ENCODE peak calls at places on chromosomes 6 and 20, in eight cellular contexts. G is Peyer's patch; L is AG04450; D is heart left ventricle; P is H9; C is CD4-positive, alpha-beta T cell; M is stomach; T is uterus. N is an unnamed sample.

GRCh38 chr6:53306819-53307347 is 41.9 kb downstream of the ELOVL5 start:
- DNase-seq in G (no peak), L (no peak), D (no peak), P (no peak), C (no peak), M (no peak), T (no peak), N (no peak)

GRCh38 chr6:166446567-166447065 is 63.9 kb upstream of the MPC1 start:
- DNase-seq in G (no peak), L (no peak), D (no peak), P (no peak), C (no peak), M (peak; percentile 20), T (no peak), N (no peak)

GRCh38 chr6:154448448-154449096 is 61.9 kb downstream of the CNKSR3 start:
- DNase-seq in G (no peak), L (peak; percentile 86), D (no peak), P (no peak), C (no peak), M (no peak), T (peak; percentile 42), N (no peak)

GRCh38 chr6:128216917-128217316 is 303.5 kb downstream of the PTPRK start:
- DNase-seq in G (no peak), L (no peak), D (no peak), P (no peak), C (no peak), M (no peak), T (no peak), N (no peak)

GRCh38 chr20:58420798-58421496 is 31.9 kb downstream of the VAPB start:
- DNase-seq in G (no peak), L (no peak), D (no peak), P (no peak), C (no peak), M (no peak), T (no peak), N (no peak)

GRCh38 chr6:155216312-155217028 is 47.3 kb upstream of the CLDN20 start:
- DNase-seq in G (no peak), L (no peak), D (no peak), P (peak; percentile 59), C (no peak), M (no peak), T (no peak), N (no peak)

GRCh38 chr6:25315194-25315593 is 36.0 kb downstream of the CARMIL1 start:
- DNase-seq in G (no peak), L (no peak), D (no peak), P (no peak), C (no peak), M (no peak), T (no peak), N (no peak)

GRCh38 chr6:104855507-104855906 is 4.2 kb downstream of the HACE1 start:
- DNase-seq in G (no peak), L (no peak), D (no peak), P (no peak), C (no peak), M (no peak), T (no peak), N (no peak)

GRCh38 chr6:148745926-148746325 is 904 bp upstream of the UST start:
- DNase-seq in G (no peak), L (no peak), D (no peak), P (no peak), C (no peak), M (no peak), T (no peak), N (no peak)

GRCh38 chr6:12037803-12038202 is 25.7 kb downstream of the HIVEP1 start:
- DNase-seq in G (no peak), L (no peak), D (no peak), P (no peak), C (no peak), M (no peak), T (no peak), N (no peak)

GRCh38 chr6:137307163-137307851 is 88.1 kb upstream of the IFNGR1 start:
- DNase-seq in G (no peak), L (no peak), D (no peak), P (no peak), C (no peak), M (no peak), T (no peak), N (no peak)

GRCh38 chr6:151389640-151390275 is 1.6 kb downstream of the ZBTB2 start:
- DNase-seq in G (peak; percentile 76), L (no peak), D (peak; percentile 77), P (peak; percentile 45), C (no peak), M (peak; percentile 59), T (peak; percentile 80), N (peak; percentile 73)

GRCh38 chr6:21110684-21111398 is 482.7 kb upstream of the SOX4 start:
- DNase-seq in G (no peak), L (no peak), D (no peak), P (no peak), C (no peak), M (no peak), T (no peak), N (no peak)

GRCh38 chr20:10741060-10741459 is 67.3 kb upstream of the JAG1 start:
- DNase-seq in G (no peak), L (no peak), D (no peak), P (no peak), C (no peak), M (no peak), T (no peak), N (no peak)

GRCh38 chr6:75893776-75894152 is 144.7 kb downstream of the MYO6 start:
- DNase-seq in G (no peak), L (no peak), D (no peak), P (no peak), C (no peak), M (no peak), T (no peak), N (no peak)

GRCh38 chr20:21323640-21324039 is 20.5 kb downstream of the XRN2 start:
- DNase-seq in G (peak; percentile 64), L (peak; percentile 34), D (no peak), P (no peak), C (no peak), M (no peak), T (no peak), N (no peak)

GRCh38 chr6:139369568-139370046 is 4.8 kb downstream of the CITED2 start:
- DNase-seq in G (no peak), L (no peak), D (no peak), P (no peak), C (no peak), M (no peak), T (no peak), N (no peak)
- H3K27ac ChIP-seq in G (peak overlapping the region; percentile 97), L (no peak overlapping the region), D (peak overlapping the region; percentile 67), P (no peak overlapping the region), C (peak overlapping the region; percentile 14), M (peak overlapping the region; percentile 97), T (peak overlapping the region; percentile 99), N (no peak overlapping the region)

DNA sequence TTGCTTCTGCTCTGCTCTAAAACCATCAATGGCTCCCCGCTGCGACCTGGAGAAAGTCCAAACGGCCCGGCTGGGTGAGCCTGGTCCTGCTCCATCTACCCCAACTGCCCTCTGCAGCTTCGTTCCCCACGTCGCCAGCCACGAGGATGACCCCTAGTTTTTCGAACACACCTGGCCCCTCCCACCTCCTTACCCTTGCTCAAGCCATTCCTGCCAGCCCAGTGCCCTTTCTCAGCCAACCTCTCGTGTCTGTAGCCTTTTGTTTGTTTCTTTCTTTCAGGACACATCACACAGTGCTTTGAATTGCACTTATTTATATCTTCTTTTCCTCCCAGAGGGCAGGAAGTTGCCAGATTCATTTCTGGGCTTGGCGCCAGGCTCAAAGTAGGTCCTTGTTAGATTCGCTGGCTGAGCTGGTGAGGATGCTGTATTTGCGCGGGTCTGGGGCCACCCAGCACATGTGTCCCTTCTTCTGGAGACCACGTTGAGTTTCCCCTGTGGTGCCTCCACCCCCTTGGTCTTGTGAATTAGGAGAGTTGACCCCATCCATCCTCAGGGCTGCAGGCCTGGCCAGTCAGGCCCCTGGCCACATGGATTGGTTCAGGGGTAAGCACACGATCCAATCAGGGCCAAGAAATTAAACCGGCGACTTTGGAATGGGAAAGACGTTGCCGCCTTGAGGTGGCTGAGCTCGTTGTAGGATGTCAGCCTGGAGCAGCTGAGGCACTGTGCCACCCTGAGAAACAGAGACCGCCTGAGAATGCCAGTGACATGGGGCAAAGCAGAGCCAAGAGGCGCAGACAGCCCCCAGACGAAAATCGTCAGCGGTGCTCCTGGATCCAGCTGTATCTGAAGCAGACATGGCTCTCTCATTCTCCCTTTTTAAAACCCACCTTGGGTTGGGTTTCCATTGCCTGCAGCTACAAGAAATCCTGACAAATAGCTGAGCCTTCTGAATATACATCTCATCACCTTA is 156.0 kb downstream of the CEBPB start:
- DNase-seq in G (peak; percentile 84), L (peak; percentile 71), D (peak; percentile 92), P (no peak), C (no peak), M (peak; percentile 84), T (peak; percentile 88), N (peak; percentile 85)
- H3K27ac ChIP-seq in G (peak overlapping the region; percentile 69), L (no peak overlapping the region), D (peak overlapping the region; percentile 74), P (no peak overlapping the region), C (no peak overlapping the region), M (peak overlapping the region; percentile 80), T (peak overlapping the region; percentile 53), N (no peak overlapping the region)

GRCh38 chr20:4053516-4053919 is 38.2 kb upstream of the RNF24 start:
- DNase-seq in G (no peak), L (no peak), D (no peak), P (no peak), C (no peak), M (no peak), T (no peak), N (no peak)
- H3K27ac ChIP-seq in G (no peak overlapping the region), L (no peak overlapping the region), D (no peak overlapping the region), P (no peak overlapping the region), C (no peak overlapping the region), M (no peak overlapping the region), T (no peak overlapping the region), N (no peak overlapping the region)

GRCh38 chr6:161188547-161189465 is 85.1 kb downstream of the AGPAT4 start:
- DNase-seq in G (no peak), L (no peak), D (no peak), P (no peak), C (no peak), M (no peak), T (no peak), N (no peak)

GRCh38 chr6:161181136-161181535 is 92.7 kb downstream of the AGPAT4 start:
- DNase-seq in G (no peak), L (no peak), D (no peak), P (no peak), C (no peak), M (no peak), T (no peak), N (no peak)

GRCh38 chr6:161191671-161192070 is 82.2 kb downstream of the AGPAT4 start:
- DNase-seq in G (no peak), L (no peak), D (no peak), P (no peak), C (no peak), M (no peak), T (no peak), N (no peak)

GRCh38 chr6:161189891-161190290 is 84.0 kb downstream of the AGPAT4 start:
- DNase-seq in G (no peak), L (no peak), D (no peak), P (no peak), C (no peak), M (no peak), T (no peak), N (no peak)

GRCh38 chr6:161186173-161186769 is 87.6 kb downstream of the AGPAT4 start:
- DNase-seq in G (peak; percentile 58), L (no peak), D (no peak), P (no peak), C (no peak), M (no peak), T (no peak), N (no peak)
- H3K27ac ChIP-seq in G (no peak overlapping the region), L (peak overlapping the region; percentile 52), D (no peak overlapping the region), P (no peak overlapping the region), C (no peak overlapping the region), M (no peak overlapping the region), T (no peak overlapping the region), N (no peak overlapping the region)